ENCODE peak calls at places on chromosomes 5 and 9, in six cellular contexts. P, T, K, O, L and N are unnamed samples.

GRCh38 chr9:5582835-5583195 is 46.1 kb upstream of the RIC1 start:
- DNase-seq in P (no peak), L (peak), O (no peak), K (no peak), T (peak), N (peak)

GRCh38 chr5:158992104-158992740 is 107.5 kb downstream of the EBF1 start:
- DNase-seq in P (peak), L (no peak), O (no peak), T (no peak), K (no peak), N (no peak)

GRCh38 chr5:170297589-170298462 is at the start of gene LCP2:
- DNase-seq in K (no peak), T (peak), L (no peak), P (no peak), O (peak), N (no peak)

GRCh38 chr5:107011530-107012115 is 659.1 kb downstream of the EFNA5 start:
- DNase-seq in K (no peak), T (no peak), P (no peak), O (no peak), L (no peak), N (no peak)

GRCh38 chr5:55997742-55998351 is 3.1 kb upstream of the IL6ST start:
- DNase-seq in L (no peak), O (no peak), T (no peak), K (no peak), P (peak), N (no peak)

GRCh38 chr5:111227805-111228204 is 3.6 kb downstream of the CAMK4 start:
- DNase-seq in O (no peak), P (peak), L (no peak), T (no peak), K (peak), N (no peak)

GRCh38 chr9:27749838-27750237 is 176.6 kb upstream of the C9orf72 start:
- DNase-seq in O (no peak), L (no peak), P (no peak), K (no peak), T (no peak), N (no peak)

GRCh38 chr9:18689881-18690280 is 215.9 kb downstream of the ADAMTSL1 start:
- DNase-seq in K (no peak), P (no peak), L (no peak), O (no peak), T (no peak), N (no peak)

GRCh38 chr9:71830929-71831328 is 62.6 kb upstream of the CEMIP2 start:
- DNase-seq in L (no peak), O (no peak), P (no peak), T (no peak), K (peak), N (no peak)

GRCh38 chr9:8916771-8917170 is 1117.2 kb upstream of the DMAC1 start:
- DNase-seq in T (no peak), P (no peak), K (no peak), O (no peak), L (no peak), N (no peak)

DNA sequence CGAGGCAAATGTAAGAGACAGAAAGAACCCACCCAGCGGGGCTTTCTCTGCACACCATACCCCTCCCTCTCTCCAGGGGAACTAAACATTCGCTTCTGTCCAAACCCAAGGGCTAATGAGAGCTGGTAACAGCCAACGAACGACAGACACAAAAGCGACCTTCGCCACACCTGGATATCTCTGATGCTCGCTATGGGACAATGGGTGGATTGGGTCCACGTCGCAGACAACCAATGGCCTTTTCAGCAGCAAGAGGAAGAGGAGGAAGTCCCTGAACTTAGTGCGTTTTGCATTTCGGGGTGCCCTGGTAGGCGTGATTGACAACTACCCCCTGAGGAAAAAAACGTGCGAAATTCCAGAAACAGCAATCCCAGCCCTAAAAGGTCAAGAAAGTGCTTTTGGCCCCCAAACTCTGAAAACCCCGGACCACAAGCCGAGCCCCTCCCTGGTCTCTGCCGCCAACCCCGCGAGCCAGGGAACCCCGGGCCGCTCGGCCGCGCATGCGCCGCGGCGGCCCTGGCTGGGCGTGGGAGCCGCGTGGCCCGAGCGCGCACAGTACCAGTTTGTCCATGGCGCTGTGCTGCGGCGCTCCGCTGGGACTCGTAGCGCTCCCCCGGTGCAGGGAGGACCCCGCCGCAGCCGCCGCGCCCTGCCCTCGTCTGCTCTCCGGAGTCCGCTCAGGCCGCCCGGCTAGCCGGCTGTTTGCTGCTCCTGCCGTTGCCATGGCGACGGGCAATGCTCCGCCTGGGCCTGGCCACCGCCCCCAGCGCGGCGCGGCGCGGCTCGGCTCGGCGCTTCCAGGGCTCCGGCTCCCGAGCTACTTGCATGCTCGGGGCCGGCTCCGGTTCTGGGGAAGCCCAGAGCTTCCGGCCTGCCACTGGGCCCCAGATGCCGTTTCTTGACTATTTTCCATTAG is 66.9 kb upstream of the DNAH5 start:
- DNase-seq in K (peak), O (peak), T (peak), P (peak), L (peak), N (peak)
- TF ChIP-seq CTCF in K (no peak), O (peak), T (no peak), P (no peak), L (no peak), N (no peak)

GRCh38 chr9:127802576-127803443 is at the start of gene FPGS:
- DNase-seq in K (peak), O (peak), P (peak), L (peak), T (peak), N (peak)
- TF ChIP-seq POLR2A in K (peak), O (peak), P (peak), L (no peak), T (peak), N (no peak)

DNA sequence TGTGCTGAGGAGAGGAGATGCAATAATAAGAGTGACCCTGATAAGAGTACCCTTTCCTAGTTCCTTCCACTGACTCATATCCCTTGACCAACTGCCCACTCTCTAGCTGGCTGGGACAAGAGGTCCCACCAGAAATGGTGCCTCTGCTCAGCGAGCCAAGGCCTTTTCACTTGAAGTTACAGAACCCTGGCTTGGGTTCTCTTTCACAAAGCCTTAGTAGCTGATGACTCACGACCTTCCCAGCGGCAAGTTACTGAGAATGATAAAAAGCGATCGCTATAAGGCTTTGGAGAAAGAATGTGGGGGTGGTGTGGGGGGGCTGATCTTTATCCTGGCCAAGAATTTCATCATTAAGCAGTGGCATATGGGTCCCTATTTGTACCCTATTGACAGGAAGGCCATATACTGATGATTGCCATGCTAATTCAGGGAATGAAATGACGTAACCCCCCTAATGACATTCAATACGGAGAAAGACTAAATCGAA is 90.3 kb downstream of the FBXO38 start:
- DNase-seq in P (peak), K (no peak), L (no peak), T (peak), O (no peak), N (no peak)
- H3K4me3 ChIP-seq in P (no peak), K (no peak), L (no peak), T (no peak), O (no peak), N (no peak)

DNA sequence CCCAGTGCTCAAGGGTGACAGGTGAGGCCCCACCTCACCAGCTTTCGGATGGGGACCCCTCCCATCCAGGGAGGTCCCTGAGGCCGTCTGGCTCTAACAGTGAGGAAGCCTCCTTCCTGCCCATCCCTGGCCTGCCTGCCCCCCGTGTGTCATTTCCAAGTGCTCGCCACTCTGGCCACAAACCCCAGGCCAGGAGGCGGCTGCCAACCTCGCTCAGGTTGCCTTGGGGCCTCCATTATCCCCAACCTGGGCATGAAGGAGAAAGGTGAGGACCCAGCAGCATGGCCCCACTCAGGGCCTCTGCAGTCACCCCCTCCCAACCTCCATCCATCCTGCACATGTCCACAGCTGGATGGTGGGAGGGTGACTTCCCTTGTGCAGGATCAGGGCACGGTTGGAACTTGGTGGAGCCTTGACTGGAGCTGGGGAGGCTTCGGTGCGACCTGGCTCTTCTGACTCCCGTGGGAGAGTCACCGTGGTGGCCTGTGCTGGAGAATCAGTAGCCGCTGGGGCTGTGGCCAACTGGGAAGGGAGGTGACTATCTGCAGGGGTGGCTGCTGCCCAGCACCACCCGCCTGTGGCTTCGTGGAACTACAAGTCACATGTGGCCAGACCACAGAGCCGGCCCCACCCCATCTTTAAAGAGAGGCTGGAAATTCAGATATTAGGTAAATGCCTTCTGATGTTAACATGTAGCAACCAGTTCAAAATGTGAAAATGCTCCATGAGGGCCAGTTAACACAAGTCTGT is 37.5 kb upstream of the GFPT2 start:
- DNase-seq in T (no peak), L (no peak), K (no peak), O (no peak), P (no peak), N (no peak)
- TF ChIP-seq CTCF in T (no peak), L (no peak), K (no peak), O (no peak), P (no peak), N (no peak)